ENCODE peak calls at places on chromosome 12, in nine cellular contexts. S is stomach, P is breast epithelium, K is HepG2, V is sigmoid colon, Y is HCT116, L is GM12891, R is prostate gland, B is suprapubic skin. H is an unnamed sample.
A peak's percentile ranks its signal among the peaks of the same experiment; 100 is the strongest.

GRCh38 chr12:122518908-122519307 is 7.8 kb downstream of the RSRC2 start:
- DNase-seq in R (no peak), B (no peak), L (no peak), S (no peak), K (no peak), V (no peak), Y (no peak), P (no peak), H (no peak)

GRCh38 chr12:42779186-42779859 is 189.8 kb upstream of the PRICKLE1 start:
- DNase-seq in S (no peak), B (no peak), P (peak; percentile 30), L (no peak), V (no peak), K (no peak), Y (no peak), R (peak; percentile 24), H (no peak)

GRCh38 chr12:127270193-127270592 is 996.8 kb upstream of the TMEM132C start:
- DNase-seq in V (no peak), Y (no peak), L (no peak), B (no peak), K (no peak), S (no peak), R (no peak), P (no peak), H (no peak)

GRCh38 chr12:16407332-16407731 is 59.9 kb downstream of the MGST1 start:
- DNase-seq in Y (no peak), K (no peak), B (no peak), P (no peak), V (no peak), S (no peak), R (no peak), L (no peak), H (no peak)

GRCh38 chr12:54215990-54216579 is 27.3 kb upstream of the SMUG1 start:
- DNase-seq in R (no peak), P (no peak), K (no peak), L (no peak), S (no peak), V (no peak), B (no peak), Y (no peak), H (no peak)

GRCh38 chr12:121762269-121762668 is 31.2 kb downstream of the RHOF start:
- DNase-seq in L (no peak), K (no peak), V (no peak), P (no peak), Y (no peak), R (no peak), B (no peak), S (no peak), H (no peak)

GRCh38 chr12:50351120-50352043 is 45.0 kb downstream of the FAM186A start:
- DNase-seq in V (no peak), S (peak; percentile 52), B (no peak), K (peak; percentile 45), Y (no peak), R (no peak), P (no peak), L (no peak), H (no peak)

GRCh38 chr12:10169094-10169493 is 2.8 kb downstream of the OLR1 start:
- DNase-seq in K (no peak), P (no peak), V (no peak), R (no peak), L (no peak), S (no peak), B (no peak), Y (no peak), H (no peak)

GRCh38 chr12:752673-753400 is 458 bp downstream of the WNK1 start:
- DNase-seq in K (no peak), L (no peak), B (peak; percentile 84), R (peak; percentile 38), Y (no peak), S (peak; percentile 68), V (no peak), P (peak; percentile 38), H (peak; percentile 34)

GRCh38 chr12:123532808-123533649 is 490 bp downstream of the RILPL1 start:
- DNase-seq in P (no peak), Y (no peak), V (peak; percentile 75), L (peak; percentile 34), R (no peak), S (peak; percentile 28), K (peak; percentile 27), B (peak; percentile 82), H (no peak)

GRCh38 chr12:107355004-107355565 is 261.7 kb upstream of the CRY1 start:
- DNase-seq in S (no peak), P (no peak), Y (no peak), V (no peak), R (no peak), K (no peak), B (no peak), L (no peak), H (no peak)

GRCh38 chr12:50404307-50404706 is 3.6 kb downstream of the LARP4 start:
- DNase-seq in S (no peak), Y (no peak), L (no peak), B (peak; percentile 53), K (no peak), P (no peak), V (no peak), R (no peak), H (no peak)

GRCh38 chr12:15532364-15532977 is 210.2 kb downstream of the PTPRO start:
- DNase-seq in S (no peak), K (peak; percentile 55), B (no peak), L (no peak), P (no peak), V (no peak), Y (peak; percentile 72), R (no peak), H (no peak)

GRCh38 chr12:101064721-101065120 is 145.3 kb downstream of the SLC5A8 start:
- DNase-seq in B (no peak), R (no peak), L (no peak), V (no peak), Y (no peak), K (no peak), P (no peak), S (no peak), H (no peak)

GRCh38 chr12:26113194-26113654 is 11.6 kb downstream of the BHLHE41 start:
- DNase-seq in K (no peak), V (no peak), B (no peak), L (no peak), R (peak; percentile 57), S (no peak), Y (no peak), P (no peak), H (no peak)
- TF ChIP-seq POLR2AphosphoS5 in K (no peak), V (no peak), B (peak; percentile 30), L (no peak), R (peak; percentile 80), S (no peak), Y (no peak), P (no peak), H (no peak)

DNA sequence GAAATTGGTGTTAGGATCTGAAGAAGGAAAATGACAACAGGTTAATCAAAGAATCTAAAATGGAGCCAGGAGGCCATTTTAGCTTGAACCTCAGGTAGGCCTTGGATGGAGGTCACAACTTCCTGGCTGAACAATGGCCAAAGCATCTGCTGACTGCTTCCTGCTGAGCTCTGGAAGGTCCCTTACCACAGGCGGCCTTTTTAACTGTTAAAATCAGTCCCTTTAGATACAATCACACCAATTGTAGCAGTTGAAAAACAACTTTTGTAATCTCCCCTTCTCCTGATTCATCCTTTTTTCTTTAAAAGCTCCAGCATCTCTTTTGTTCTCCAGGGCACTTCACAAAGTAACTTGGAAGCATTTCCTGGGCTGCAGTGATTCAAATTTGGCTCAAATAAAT is 388.8 kb downstream of the PDZRN4 start:
- DNase-seq in B (no peak), R (no peak), Y (no peak), P (no peak), K (no peak), S (no peak), L (no peak), V (no peak), H (no peak)
- TF ChIP-seq POLR2A in B (no peak), R (no peak), Y (no peak), P (no peak), K (no peak), S (no peak), L (no peak), V (no peak), H (no peak)

DNA sequence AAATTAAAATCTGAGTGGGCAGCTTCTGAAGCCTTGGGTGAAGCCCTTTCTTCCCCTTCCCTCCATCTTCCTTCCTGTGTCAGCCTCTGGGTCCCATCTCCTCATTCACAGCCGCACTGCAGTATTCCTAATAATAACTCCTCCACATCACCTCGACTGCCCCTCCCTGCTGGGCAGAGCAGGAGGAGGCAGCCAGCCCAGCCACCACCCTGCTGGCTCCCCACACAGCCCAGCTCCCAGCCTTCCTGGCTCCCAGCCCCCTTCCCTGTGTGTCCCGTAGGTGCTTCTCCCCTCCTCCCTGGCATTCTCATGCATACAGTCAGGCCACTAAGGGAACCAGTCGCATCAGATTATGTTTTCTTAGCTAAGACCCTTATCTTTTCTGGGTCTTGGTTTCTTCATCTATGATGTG is 3.7 kb downstream of the IFFO1 start:
- DNase-seq in Y (no peak), R (no peak), B (no peak), P (no peak), S (no peak), V (peak; percentile 88), L (no peak), K (no peak), H (no peak)
- TF ChIP-seq POLR2AphosphoS5 in Y (no peak), R (no peak), B (no peak), P (no peak), S (no peak), V (peak; percentile 51), L (no peak), K (no peak), H (no peak)

GRCh38 chr12:31297572-31298509 is 28.1 kb downstream of the SINHCAF start:
- DNase-seq in L (no peak), S (no peak), P (no peak), Y (no peak), V (no peak), K (no peak), B (no peak), R (no peak), H (no peak)
- TF ChIP-seq POLR2A in L (no peak), S (no peak), P (no peak), Y (no peak), V (no peak), K (no peak), B (no peak), R (no peak), H (no peak)

GRCh38 chr12:111143216-111143756 is 222.9 kb upstream of the MYL2 start:
- DNase-seq in L (no peak), P (no peak), K (no peak), B (no peak), Y (no peak), S (no peak), R (no peak), V (no peak), H (no peak)
- TF ChIP-seq POLR2AphosphoS5 in L (no peak), P (no peak), K (no peak), B (no peak), Y (no peak), S (no peak), R (no peak), V (peak; percentile 76), H (no peak)